ENCODE peak calls at places on chromosomes 13 and 19, in four cellular contexts. Y is breast epithelium, E is upper lobe of right lung, U is tibial nerve. S is an unnamed sample. For H3K9me3, the result is how much of the 10 kb centered on the place peaks cover.

GRCh38 chr13:106565127-106565775 is 2.7 kb downstream of the ARGLU1 start:
- DNase-seq in Y (no peak), E (no peak), U (no peak), S (no peak)

GRCh38 chr19:29528350-29528945 is 2.7 kb downstream of the VSTM2B start:
- DNase-seq in Y (peak), E (peak), U (no peak), S (no peak)

GRCh38 chr13:51603716-51604115 is 19.5 kb downstream of the WDFY2 start:
- DNase-seq in Y (no peak), E (no peak), U (no peak), S (no peak)

GRCh38 chr19:42059196-42059595 is 10.8 kb downstream of the GRIK5 start:
- DNase-seq in Y (no peak), E (no peak), U (no peak), S (no peak)

GRCh38 chr13:109140054-109140776 is 510.8 kb downstream of the MYO16 start:
- DNase-seq in Y (no peak), E (no peak), U (no peak), S (peak)

GRCh38 chr19:43624933-43625332 is 5.5 kb upstream of the ZNF428 start:
- DNase-seq in Y (peak), E (peak), U (no peak), S (peak)

GRCh38 chr13:26508885-26509284 is 48.6 kb upstream of the WASF3 start:
- DNase-seq in Y (no peak), E (no peak), U (peak), S (no peak)

GRCh38 chr19:39112338-39112890 is 13.2 kb upstream of the PAK4 start:
- DNase-seq in Y (peak), E (no peak), U (no peak), S (no peak)

GRCh38 chr13:30333601-30334000 is 26.2 kb upstream of the KATNAL1 start:
- DNase-seq in Y (no peak), E (no peak), U (no peak), S (no peak)

DNA sequence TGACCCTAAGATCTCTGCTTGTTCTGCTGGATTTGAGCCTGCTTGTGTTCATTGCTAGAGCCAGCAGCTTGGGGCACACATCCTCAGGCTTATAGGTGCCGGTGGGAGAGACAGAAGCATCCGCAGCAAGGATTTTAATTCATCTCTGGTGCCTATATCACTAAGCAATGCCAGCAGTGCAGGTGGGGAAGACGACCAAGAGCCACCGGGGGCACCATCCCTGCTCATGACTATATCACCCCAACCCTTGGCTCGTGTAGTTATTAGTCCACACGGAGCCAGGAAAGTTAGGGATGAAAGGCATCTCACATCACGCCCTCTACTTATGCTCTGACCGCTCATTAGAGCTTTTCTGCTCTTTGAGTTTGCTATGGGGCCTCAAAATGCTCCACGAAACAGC is 298.2 kb downstream of the DCLK1 start:
- DNase-seq in Y (no peak), E (no peak), U (no peak), S (no peak)
- TF ChIP-seq CTCF in Y (no peak), E (no peak), U (no peak), S (no peak)

DNA sequence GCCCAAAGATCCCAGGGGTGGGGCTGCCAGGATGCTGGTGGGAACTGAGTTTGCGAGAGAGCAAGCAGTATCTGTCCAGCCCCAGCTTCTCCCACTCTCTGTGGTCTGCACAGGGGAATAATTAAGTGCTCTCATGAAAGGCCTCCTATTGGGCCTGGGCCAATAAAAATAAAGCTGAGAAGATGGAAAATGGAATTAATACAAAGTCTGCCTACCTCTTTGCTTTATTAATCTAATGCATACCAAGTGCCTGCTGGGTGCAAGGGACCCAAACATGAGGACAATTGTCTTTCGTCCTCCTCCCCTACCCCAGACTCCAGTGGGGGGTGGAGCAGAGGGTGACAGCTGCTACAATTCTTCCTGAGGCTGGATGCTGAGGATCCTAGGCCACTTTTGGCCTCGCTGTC is 5.4 kb downstream of the DDX39A start:
- DNase-seq in Y (no peak), E (no peak), U (no peak), S (no peak)
- H3K9me3 ChIP-seq in Y (under half), E (under half), U (under half), S (under half)

GRCh38 chr19:46660601-46661019 is 372 bp downstream of the DACT3 start:
- DNase-seq in Y (peak), E (no peak), U (no peak), S (no peak)
- TF ChIP-seq CTCF in Y (no peak), E (no peak), U (no peak), S (no peak)

DNA sequence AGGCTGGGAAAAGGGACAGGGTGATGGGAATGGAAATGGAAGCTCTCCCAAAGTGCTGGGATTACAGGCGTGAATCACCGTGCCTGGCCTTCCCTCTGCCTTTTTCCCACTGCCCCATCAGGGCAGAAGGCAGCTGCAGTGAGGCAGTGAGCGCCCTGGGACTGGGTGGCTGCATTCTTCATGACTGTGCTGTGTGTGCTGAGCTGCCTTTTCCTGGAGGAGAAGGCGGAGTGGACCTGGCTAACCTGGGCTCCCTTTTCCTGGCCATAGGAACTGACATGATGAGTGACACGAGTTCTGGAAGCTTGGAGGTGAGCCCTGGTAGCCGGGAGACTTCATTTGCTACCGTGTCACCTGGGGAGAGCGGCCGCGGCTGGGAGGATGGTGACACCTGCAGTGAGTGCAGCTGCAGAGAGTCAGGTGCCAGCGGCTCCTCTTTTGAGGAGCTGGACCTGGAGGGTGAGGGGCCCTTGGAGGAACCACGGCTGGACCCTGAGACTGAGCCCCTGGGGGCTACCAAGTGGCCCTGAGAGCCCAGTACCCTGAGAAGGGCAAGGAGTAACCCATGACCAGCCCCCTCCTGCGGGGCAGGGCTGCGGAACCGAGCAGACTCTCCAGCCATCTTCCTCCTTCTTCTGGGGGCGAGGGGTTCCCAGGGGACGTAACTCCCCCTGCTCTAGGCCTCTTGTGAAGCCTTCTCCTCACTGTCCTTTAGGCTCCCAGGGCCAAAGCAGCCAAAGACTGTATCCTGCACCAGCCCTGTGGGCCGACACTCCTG is 26.3 kb upstream of the ZNF492 start:
- DNase-seq in Y (no peak), E (no peak), U (no peak), S (no peak)
- H3K9me3 ChIP-seq in Y (under half), E (under half), U (under half), S (under half)

GRCh38 chr19:10389863-10390262 is 9.5 kb upstream of the TYK2 start:
- DNase-seq in Y (no peak), E (no peak), U (no peak), S (no peak)
- TF ChIP-seq CTCF in Y (no peak), E (no peak), U (no peak), S (no peak)

DNA sequence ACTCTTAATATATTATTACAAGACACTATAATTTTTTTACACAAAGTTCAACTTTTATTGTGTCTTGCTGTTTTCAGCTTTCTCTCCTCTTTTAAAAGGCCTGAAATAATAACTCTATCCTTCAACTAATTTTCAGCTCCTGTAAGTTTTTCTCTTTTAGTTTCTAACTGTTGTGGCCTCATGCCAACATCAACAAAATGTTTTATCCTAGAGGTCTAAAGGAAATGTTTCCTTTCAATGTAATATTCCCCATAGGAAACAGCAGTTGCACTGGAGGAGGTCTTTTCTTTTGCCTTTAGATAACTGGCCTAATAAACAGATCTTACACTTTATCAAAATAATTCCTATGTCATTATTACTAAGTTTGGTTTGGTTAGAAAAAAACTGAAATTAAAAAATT is 8.5 kb upstream of the ZNF616 start:
- DNase-seq in Y (no peak), E (no peak), U (no peak), S (no peak)
- H3K9me3 ChIP-seq in Y (under half), E (under half), U (under half), S (under half)

DNA sequence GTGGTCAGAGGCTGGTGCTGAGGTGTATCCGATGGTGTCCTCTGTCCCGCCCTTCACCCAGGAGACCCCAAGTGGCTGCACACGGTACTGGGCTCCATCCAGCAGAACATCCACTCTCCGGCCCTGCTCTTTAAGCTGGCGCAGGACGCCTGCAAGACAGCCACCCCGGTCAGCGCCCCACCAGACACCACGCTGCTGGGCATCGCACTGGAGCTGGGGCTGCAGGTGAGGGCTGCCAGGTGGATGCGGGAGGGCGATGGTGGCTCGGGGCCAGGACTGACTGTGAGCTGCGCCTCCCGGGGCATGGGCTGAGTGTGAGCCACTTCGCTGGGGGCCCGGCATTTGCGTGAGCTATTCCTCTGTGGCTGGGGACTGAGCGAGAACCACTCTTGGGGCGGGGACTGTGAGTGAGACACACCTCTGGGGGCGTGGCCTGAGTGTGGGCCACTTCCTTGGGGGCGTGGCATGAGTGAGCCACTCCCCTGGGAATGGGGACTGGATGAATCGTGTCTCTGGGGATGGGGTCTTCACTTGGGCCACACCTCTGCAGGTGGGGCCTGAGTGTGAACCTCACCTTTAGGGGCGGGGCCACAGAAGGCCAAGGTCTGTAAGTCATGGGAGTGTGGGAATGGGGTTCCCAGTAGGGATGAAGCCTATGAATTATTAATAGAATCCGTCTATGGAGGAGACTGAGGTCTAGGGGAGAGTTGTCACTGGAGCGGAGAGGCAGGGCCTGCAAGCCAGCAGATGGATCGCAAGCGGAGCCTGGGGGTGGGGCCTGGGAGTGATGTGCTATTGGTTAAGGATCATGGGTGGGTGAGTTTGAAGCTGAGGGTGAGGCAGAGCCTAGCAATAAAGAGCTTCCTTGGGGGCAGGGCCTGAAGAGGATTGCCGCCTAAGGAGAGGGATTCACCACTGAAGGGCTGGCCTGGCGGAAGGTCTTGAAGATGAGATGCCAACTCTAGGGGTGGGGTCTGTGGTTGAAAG is 30.5 kb downstream of the ZSWIM4 start:
- DNase-seq in Y (no peak), E (no peak), U (no peak), S (no peak)
- TF ChIP-seq CTCF in Y (no peak), E (peak), U (no peak), S (peak)